ENCODE peak calls at places on chromosomes 12 and 14, in seven cellular contexts. I, Q, B, Y, F, O and K are unnamed samples.

GRCh38 chr12:31206038-31206670 is 119.8 kb downstream of the SINHCAF start:
- DNase-seq in B (peak), O (no peak), Q (no peak), I (no peak), Y (no peak), F (no peak), K (no peak)

GRCh38 chr12:75505706-75506312 is 5.6 kb downstream of the KRR1 start:
- DNase-seq in I (peak), F (peak), Y (no peak), Q (no peak), B (no peak), O (no peak), K (no peak)

GRCh38 chr14:104876251-104876699 is 11.2 kb downstream of the CEP170B start:
- DNase-seq in Q (peak), I (peak), B (peak), Y (no peak), O (peak), F (no peak), K (peak)

GRCh38 chr12:49092086-49092815 is 2.4 kb downstream of the DHH start:
- DNase-seq in Y (no peak), Q (peak), B (no peak), F (peak), O (peak), I (peak), K (peak)

GRCh38 chr12:42873401-42873800 is 283.9 kb upstream of the PRICKLE1 start:
- DNase-seq in B (no peak), F (no peak), Q (no peak), I (no peak), O (no peak), Y (no peak), K (peak)

GRCh38 chr12:95520825-95521224 is 30.5 kb downstream of the USP44 start:
- DNase-seq in F (no peak), Y (no peak), O (no peak), Q (no peak), I (peak), B (no peak), K (no peak)

GRCh38 chr12:62983594-62983993 is 48.6 kb upstream of the PPM1H start:
- DNase-seq in Q (no peak), I (peak), Y (no peak), B (peak), O (no peak), F (peak), K (peak)

GRCh38 chr14:72169521-72169920 is 237.3 kb downstream of the RGS6 start:
- DNase-seq in I (peak), B (peak), O (no peak), F (no peak), Q (peak), Y (no peak), K (peak)

GRCh38 chr14:30874999-30875787 is 834 bp downstream of the COCH start:
- DNase-seq in O (peak), B (no peak), I (peak), F (no peak), Q (no peak), Y (no peak), K (no peak)

GRCh38 chr12:75481774-75482173 is 1.2 kb downstream of the GLIPR1 start:
- DNase-seq in B (no peak), Q (no peak), F (no peak), I (no peak), O (no peak), Y (no peak), K (no peak)

GRCh38 chr12:131842169-131842568 is 14.0 kb downstream of the MMP17 start:
- DNase-seq in I (no peak), Q (no peak), B (no peak), F (no peak), Y (no peak), O (no peak), K (no peak)

GRCh38 chr12:92341333-92341691 is 195.7 kb upstream of the BTG1 start:
- DNase-seq in Y (no peak), Q (no peak), O (no peak), I (peak), B (no peak), F (peak), K (no peak)

DNA sequence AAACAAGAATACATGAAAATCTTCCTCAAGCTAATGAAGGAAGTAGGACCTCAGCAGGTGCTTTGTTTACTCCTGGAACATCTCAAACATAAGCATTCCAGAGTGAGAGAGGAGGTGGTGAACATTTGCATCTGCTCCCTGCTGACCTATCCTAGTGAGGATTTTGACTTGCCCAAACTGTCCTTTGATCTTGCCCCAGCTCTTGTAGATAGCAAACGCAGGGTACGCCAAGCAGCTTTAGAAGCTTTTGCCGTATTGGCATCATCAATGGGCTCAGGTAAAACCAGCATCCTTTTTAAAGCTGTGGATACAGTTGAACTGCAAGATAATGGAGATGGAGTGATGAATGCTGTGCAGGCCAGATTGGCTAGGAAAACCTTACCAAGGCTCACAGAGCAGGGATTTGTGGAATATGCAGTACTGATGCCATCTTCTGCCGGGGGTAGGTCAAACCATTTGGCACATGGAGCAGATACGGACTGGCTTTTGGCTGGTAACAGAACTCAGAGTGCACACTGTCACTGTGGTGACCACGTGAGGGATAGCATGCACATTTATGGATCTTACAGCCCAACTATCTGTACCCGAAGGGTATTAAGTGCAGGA is 1.9 kb downstream of the TOGARAM1 start:
- DNase-seq in I (peak), O (no peak), B (no peak), Y (no peak), F (peak), Q (peak), K (no peak)
- TF ChIP-seq JUND in I (no peak), O (no peak), B (no peak), Y (no peak), F (no peak), Q (no peak), K (no peak)

DNA sequence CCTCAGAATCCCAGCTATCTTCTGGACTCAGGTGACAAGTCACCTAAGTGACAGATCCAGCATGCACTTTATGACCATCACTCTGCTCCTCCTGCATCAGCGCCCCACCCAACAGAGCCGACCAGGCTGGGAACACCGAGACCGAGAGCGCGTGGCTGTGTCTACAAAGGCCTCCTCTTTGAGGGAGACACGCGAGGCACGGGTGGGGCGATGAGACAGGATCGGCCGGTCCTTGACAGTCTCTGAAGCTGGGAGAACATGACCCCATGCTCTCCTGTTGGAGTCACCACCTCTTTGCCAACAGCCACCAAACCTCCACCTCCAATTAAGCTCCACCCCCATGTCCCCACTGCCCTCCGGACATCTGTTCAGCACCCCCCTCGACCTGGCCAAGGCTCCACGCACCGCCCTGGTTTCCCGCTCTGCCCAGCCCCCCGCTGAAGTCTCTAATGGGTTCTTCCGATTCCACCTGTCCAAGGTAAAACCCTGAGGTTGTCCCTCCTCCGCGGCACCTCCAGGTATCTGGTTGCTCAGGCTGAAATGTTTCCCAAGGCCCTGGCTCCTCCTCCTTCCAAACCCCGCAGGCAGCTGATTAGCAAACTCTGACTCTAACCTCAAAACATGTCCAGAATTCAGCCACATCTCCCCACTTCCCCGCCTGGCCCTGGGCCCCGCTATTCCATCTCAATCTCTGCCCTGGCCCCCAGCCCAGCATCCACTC is 31.5 kb downstream of the HSP90AA1 start:
- DNase-seq in F (peak), B (no peak), Y (no peak), I (no peak), Q (no peak), O (peak), K (no peak)
- TF ChIP-seq JUND in F (no peak), B (no peak), Y (no peak), I (no peak), Q (no peak), O (no peak), K (no peak)

GRCh38 chr12:56128669-56129209 is 672 bp downstream of the ESYT1 start:
- DNase-seq in B (no peak), F (no peak), O (no peak), I (peak), Q (peak), Y (no peak), K (peak)
- TF ChIP-seq JUND in B (no peak), F (no peak), O (no peak), I (no peak), Q (no peak), Y (peak), K (no peak)

DNA sequence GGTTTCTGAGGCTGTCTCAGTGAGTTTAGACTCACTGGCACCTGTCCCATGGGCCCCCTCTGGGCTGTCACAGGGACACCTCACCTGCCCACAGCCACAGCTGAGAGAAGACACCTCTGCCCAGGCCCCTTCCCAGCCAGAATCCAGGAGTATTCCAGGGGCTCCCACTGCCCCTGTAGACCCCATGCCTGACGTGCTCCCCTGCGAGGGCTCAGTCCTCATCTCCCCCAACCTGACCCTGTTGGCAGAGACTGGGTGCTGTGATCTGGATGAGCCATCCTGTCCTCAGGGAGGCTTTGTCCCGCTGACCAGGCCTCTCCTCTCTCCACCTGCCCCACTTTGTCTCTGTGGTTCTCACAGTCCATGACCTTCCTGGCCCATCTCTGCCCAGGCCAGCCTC is 89.4 kb downstream of the DHRS2 start:
- DNase-seq in I (no peak), Q (no peak), Y (no peak), F (no peak), O (no peak), B (no peak), K (no peak)
- TF ChIP-seq JUND in I (no peak), Q (no peak), Y (no peak), F (no peak), O (no peak), B (no peak), K (no peak)

DNA sequence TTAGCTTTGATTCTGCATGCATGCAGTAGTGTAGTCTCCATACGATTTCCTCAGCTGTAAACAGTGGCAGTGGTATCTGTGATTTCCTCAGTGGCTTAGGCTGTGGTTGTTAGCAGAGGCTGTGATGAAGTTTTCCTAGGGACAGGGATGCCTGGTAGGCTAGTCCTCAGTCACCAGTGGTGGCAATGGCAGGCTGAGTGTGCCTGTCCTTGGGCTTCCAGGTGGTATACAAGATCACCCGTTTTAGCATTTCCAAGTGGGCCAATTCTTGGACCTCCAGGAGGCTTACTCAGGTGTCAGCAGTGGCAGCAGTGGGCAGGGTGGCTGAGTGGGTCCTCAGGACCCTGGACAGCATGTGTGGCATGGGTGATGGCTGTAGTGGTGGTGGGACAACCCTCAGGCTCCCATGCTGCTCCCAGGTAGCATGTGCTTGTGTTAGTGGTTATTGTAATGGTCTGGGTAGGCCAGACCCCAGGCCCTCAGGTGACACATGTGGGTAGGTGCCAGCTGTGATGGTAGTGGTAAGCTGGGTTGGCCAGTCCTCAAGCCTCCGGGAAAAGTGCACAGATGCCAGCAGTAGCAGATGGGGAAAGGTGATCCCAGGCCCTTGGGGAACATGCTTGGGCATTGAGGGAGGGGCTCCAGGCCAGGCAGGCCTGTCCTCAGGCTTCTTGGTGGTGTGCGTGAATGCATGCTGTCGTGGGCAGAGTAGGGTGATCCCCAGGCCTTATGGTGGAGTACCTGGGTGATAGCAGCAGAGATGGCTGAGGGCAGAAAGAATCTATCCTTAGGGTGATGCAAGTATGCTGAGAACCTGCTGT is 146.5 kb downstream of the PAPOLA start:
- DNase-seq in B (no peak), I (no peak), F (no peak), Y (no peak), Q (no peak), O (peak), K (no peak)
- TF ChIP-seq JUND in B (no peak), I (no peak), F (no peak), Y (no peak), Q (no peak), O (no peak), K (no peak)